ENCODE peak calls at places on chromosomes 3 and 15, in six cellular contexts. L, D, Z, O, Q and N are unnamed samples.
A peak's percentile ranks its signal among the peaks of the same experiment; 100 is the strongest.

GRCh38 chr15:68819451-68820204 is 1.1 kb downstream of the ANP32A start:
- DNase-seq in L (no peak), D (peak; percentile 24), Z (no peak), O (peak; percentile 73), Q (peak; percentile 56), N (no peak)

GRCh38 chr3:54862526-54862925 is 65.3 kb downstream of the LRTM1 start:
- DNase-seq in L (no peak), D (no peak), Z (no peak), O (no peak), Q (no peak), N (peak; percentile 54)

GRCh38 chr3:192422321-192422997 is 304.9 kb downstream of the FGF12 start:
- DNase-seq in L (no peak), D (no peak), Z (no peak), O (no peak), Q (no peak), N (no peak)

GRCh38 chr3:15471861-15472260 is 44.5 kb downstream of the EAF1 start:
- DNase-seq in L (no peak), D (no peak), Z (no peak), O (no peak), Q (no peak), N (no peak)

GRCh38 chr3:111538687-111539086 is 3.3 kb upstream of the CD96 start:
- DNase-seq in L (no peak), D (peak; percentile 13), Z (no peak), O (no peak), Q (no peak), N (no peak)

GRCh38 chr15:94480289-94480834 is 249.0 kb downstream of the MCTP2 start:
- DNase-seq in L (no peak), D (no peak), Z (no peak), O (no peak), Q (peak; percentile 49), N (no peak)

GRCh38 chr15:58731756-58732535 is 17.6 kb downstream of the ADAM10 start:
- DNase-seq in L (no peak), D (no peak), Z (no peak), O (peak; percentile 40), Q (no peak), N (no peak)

GRCh38 chr3:189897406-189897805 is 223.3 kb downstream of the P3H2 start:
- DNase-seq in L (no peak), D (no peak), Z (no peak), O (no peak), Q (no peak), N (no peak)

GRCh38 chr15:70146771-70147170 is 49.1 kb upstream of the TLE3 start:
- DNase-seq in L (no peak), D (no peak), Z (no peak), O (no peak), Q (no peak), N (no peak)

GRCh38 chr3:151443583-151443982 is 17.3 kb downstream of the IGSF10 start:
- DNase-seq in L (no peak), D (no peak), Z (peak; percentile 64), O (peak; percentile 16), Q (no peak), N (no peak)

GRCh38 chr3:43995929-43996378 is 245.7 kb upstream of the TOPAZ1 start:
- DNase-seq in L (no peak), D (no peak), Z (peak; percentile 81), O (no peak), Q (no peak), N (no peak)

GRCh38 chr3:186643493-186643892 is 3.3 kb downstream of the FETUB start:
- DNase-seq in L (no peak), D (no peak), Z (no peak), O (peak; percentile 36), Q (no peak), N (no peak)

GRCh38 chr3:197104738-197105137 is 75.1 kb upstream of the MELTF start:
- DNase-seq in L (no peak), D (no peak), Z (no peak), O (no peak), Q (no peak), N (no peak)

GRCh38 chr3:196198771-196199753 is 12.1 kb downstream of the ZDHHC19 start:
- DNase-seq in L (no peak), D (peak; percentile 26), Z (no peak), O (no peak), Q (no peak), N (no peak)

GRCh38 chr3:60877188-60877587 is 374.1 kb downstream of the FHIT start:
- DNase-seq in L (no peak), D (no peak), Z (no peak), O (no peak), Q (no peak), N (no peak)

GRCh38 chr3:18499256-18499655 is 74.1 kb upstream of the SATB1 start:
- DNase-seq in L (peak; percentile 21), D (no peak), Z (no peak), O (no peak), Q (no peak), N (no peak)

GRCh38 chr3:153958635-153959320 is 162.4 kb upstream of the ARHGEF26 start:
- DNase-seq in L (no peak), D (no peak), Z (no peak), O (no peak), Q (peak; percentile 3), N (no peak)

GRCh38 chr15:101458158-101458895 is 31.2 kb downstream of the PCSK6 start:
- DNase-seq in L (no peak), D (no peak), Z (no peak), O (no peak), Q (no peak), N (no peak)

GRCh38 chr3:160622263-160623045 is 54.5 kb upstream of the ARL14 start:
- DNase-seq in L (no peak), D (no peak), Z (no peak), O (no peak), Q (no peak), N (no peak)

GRCh38 chr15:69154684-69155083 is 5.8 kb upstream of the GLCE start:
- DNase-seq in L (no peak), D (no peak), Z (no peak), O (no peak), Q (no peak), N (no peak)

GRCh38 chr3:52834871-52835501 is at the start of gene MUSTN1:
- DNase-seq in L (no peak), D (peak; percentile 59), Z (no peak), O (no peak), Q (no peak), N (no peak)

GRCh38 chr15:89444855-89445254 is 51.5 kb downstream of the RHCG start:
- DNase-seq in L (no peak), D (no peak), Z (no peak), O (no peak), Q (no peak), N (no peak)

GRCh38 chr3:3984053-3984452 is 184.8 kb downstream of the LRRN1 start:
- DNase-seq in L (no peak), D (no peak), Z (no peak), O (no peak), Q (no peak), N (no peak)

GRCh38 chr3:147361671-147362420 is 44.5 kb downstream of the ZIC4 start:
- DNase-seq in L (no peak), D (peak; percentile 23), Z (peak; percentile 99), O (peak; percentile 62), Q (peak; percentile 59), N (peak; percentile 21)

GRCh38 chr3:149713730-149714654 is 38.3 kb downstream of the COMMD2 start:
- DNase-seq in L (no peak), D (peak; percentile 52), Z (no peak), O (no peak), Q (no peak), N (no peak)

GRCh38 chr3:123621510-123622189 is 36.8 kb upstream of the HACD2 start:
- DNase-seq in L (no peak), D (no peak), Z (no peak), O (no peak), Q (no peak), N (no peak)

GRCh38 chr3:21017115-21017852 is 733.7 kb downstream of the ZNF385D start:
- DNase-seq in L (no peak), D (no peak), Z (peak; percentile 78), O (peak; percentile 14), Q (no peak), N (no peak)

GRCh38 chr3:37967252-37967881 is 23.2 kb upstream of the VILL start:
- DNase-seq in L (no peak), D (peak; percentile 56), Z (peak; percentile 85), O (peak; percentile 78), Q (peak; percentile 77), N (peak; percentile 61)

GRCh38 chr3:165800970-165801369 is 36.3 kb downstream of the BCHE start:
- DNase-seq in L (no peak), D (no peak), Z (no peak), O (no peak), Q (no peak), N (no peak)

GRCh38 chr15:23686466-23687142 is 501 bp downstream of the NDN start:
- DNase-seq in L (no peak), D (no peak), Z (peak; percentile 44), O (no peak), Q (no peak), N (no peak)

GRCh38 chr15:57758556-57758955 is 52.0 kb downstream of the POLR2M start:
- DNase-seq in L (no peak), D (no peak), Z (no peak), O (no peak), Q (no peak), N (no peak)

GRCh38 chr15:77516076-77516475 is 95.4 kb downstream of the HMG20A start:
- DNase-seq in L (no peak), D (no peak), Z (no peak), O (no peak), Q (no peak), N (no peak)
- TF ChIP-seq GABPA in L (no peak), D (no peak), Z (no peak), O (no peak), Q (no peak), N (no peak)

DNA sequence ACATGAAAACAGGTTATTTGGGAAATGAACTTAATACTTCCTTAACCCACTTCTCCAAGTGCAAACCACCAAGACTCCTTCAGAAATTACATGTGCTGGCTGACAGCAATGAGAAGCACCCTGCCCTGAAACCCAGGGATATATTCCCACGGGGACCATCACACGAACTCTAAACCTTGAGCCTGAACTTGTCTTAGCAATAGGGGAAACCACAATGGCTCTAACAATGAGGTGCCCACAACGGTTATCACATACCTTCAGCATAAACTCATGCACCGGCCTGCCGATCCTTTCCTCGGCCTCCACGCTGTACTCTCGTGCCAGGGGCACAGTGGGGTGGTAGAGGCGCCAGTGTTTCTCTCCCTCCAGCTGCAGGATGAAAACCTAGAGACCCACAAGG is 13.4 kb downstream of the RIOX2 start:
- DNase-seq in L (no peak), D (no peak), Z (no peak), O (no peak), Q (no peak), N (no peak)
- TF ChIP-seq GABPA in L (no peak), D (no peak), Z (no peak), O (no peak), Q (no peak), N (no peak)

DNA sequence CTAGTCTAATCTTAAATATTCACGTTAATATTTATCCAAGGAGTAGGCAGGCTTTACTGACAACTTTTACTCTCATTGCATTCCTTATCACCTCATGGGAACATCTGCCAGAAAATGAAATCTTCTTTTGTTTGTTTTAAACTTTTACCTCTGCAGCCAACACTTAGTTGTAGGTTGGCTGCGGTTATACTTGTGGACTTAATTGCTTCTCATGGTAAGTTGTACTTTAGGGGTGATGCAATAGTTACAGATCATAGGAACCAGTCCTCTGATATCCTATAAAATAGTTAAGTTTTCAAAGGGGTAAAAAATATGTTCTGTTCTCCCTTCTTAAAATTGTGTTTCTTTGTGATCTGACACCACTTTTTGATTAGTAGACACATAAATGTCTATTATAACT is 321.9 kb downstream of the ZPLD1 start:
- DNase-seq in L (no peak), D (no peak), Z (no peak), O (no peak), Q (no peak), N (no peak)
- TF ChIP-seq GABPA in L (no peak), D (no peak), Z (no peak), O (no peak), Q (no peak), N (no peak)

GRCh38 chr15:86743283-86743903 is 663.7 kb downstream of the AGBL1 start:
- DNase-seq in L (no peak), D (peak; percentile 1), Z (peak; percentile 82), O (peak; percentile 13), Q (peak; percentile 3), N (no peak)
- TF ChIP-seq GABPA in L (no peak), D (no peak), Z (no peak), O (no peak), Q (no peak), N (no peak)